ENCODE peak calls at places on chromosomes 13 and 19, in five cellular contexts. G is GM13977, U is GM04504, S is endothelial cell, I is nucleus accumbens. M is an unnamed sample.

GRCh38 chr13:56861472-56861871 is 279.2 kb upstream of the PRR20A start:
- DNase-seq in G (no peak), U (no peak), S (no peak), I (no peak), M (no peak)

GRCh38 chr13:41402695-41403511 is 54.4 kb upstream of the RGCC start:
- DNase-seq in G (no peak), U (no peak), S (no peak), I (no peak), M (no peak)

GRCh38 chr19:29098863-29099481 is 114.0 kb downstream of the UQCRFS1 start:
- DNase-seq in G (no peak), U (peak), S (no peak), I (no peak), M (peak)

GRCh38 chr19:36140289-36141038 is 598 bp downstream of the CAPNS1 start:
- DNase-seq in G (peak), U (no peak), S (peak), I (peak), M (peak)

GRCh38 chr13:110600980-110601379 is 14.4 kb upstream of the NAXD start:
- DNase-seq in G (no peak), U (no peak), S (no peak), I (no peak), M (no peak)

GRCh38 chr13:46516624-46517318 is 36.2 kb upstream of the LRCH1 start:
- DNase-seq in G (no peak), U (no peak), S (no peak), I (no peak), M (no peak)

GRCh38 chr19:17243854-17244617 is 1.7 kb downstream of the NR2F6 start:
- DNase-seq in G (no peak), U (no peak), S (peak), I (no peak), M (no peak)

GRCh38 chr19:6374179-6374709 is 1.5 kb downstream of the PSPN start:
- DNase-seq in G (no peak), U (no peak), S (no peak), I (no peak), M (no peak)

GRCh38 chr19:56290104-56290503 is 17.6 kb downstream of the EDDM13 start:
- DNase-seq in G (no peak), U (no peak), S (no peak), I (no peak), M (no peak)

GRCh38 chr19:2424686-2425621 is 2.4 kb downstream of the TIMM13 start:
- DNase-seq in G (no peak), U (peak), S (peak), I (no peak), M (no peak)

GRCh38 chr13:94433055-94433947 is 46.2 kb downstream of the DCT start:
- DNase-seq in G (peak), U (no peak), S (no peak), I (no peak), M (no peak)

M was measured in M059J.